ENCODE peak calls at places on chromosomes 13 and 19, in five cellular contexts. K is heart left ventricle, Z is suprapubic skin, E is fibroblast of mammary gland, R is lower lobe of right lung. N is an unnamed sample.
A peak's percentile ranks its signal among the peaks of the same experiment; 100 is the strongest.

GRCh38 chr19:45526143-45526542 is 18.9 kb downstream of the VASP start:
- DNase-seq in K (peak; percentile 81), Z (no peak), E (peak; percentile 66), R (peak; percentile 73), N (no peak)

GRCh38 chr19:6413291-6413690 is 11.3 kb downstream of the KHSRP start:
- DNase-seq in K (no peak), Z (no peak), E (no peak), R (no peak), N (no peak)

GRCh38 chr13:39998166-39998565 is 342.7 kb downstream of the COG6 start:
- DNase-seq in K (no peak), Z (no peak), E (no peak), R (no peak), N (no peak)

GRCh38 chr13:65264066-65264465 is 1966.1 kb downstream of the PCDH9 start:
- DNase-seq in K (peak; percentile 40), Z (no peak), E (no peak), R (no peak), N (no peak)

GRCh38 chr13:26051231-26052135 is at the start of gene SHISA2:
- DNase-seq in K (no peak), Z (no peak), E (peak; percentile 17), R (peak; percentile 60), N (no peak)

GRCh38 chr19:52086481-52086880 is 9.1 kb downstream of the ZNF841 start:
- DNase-seq in K (no peak), Z (no peak), E (peak; percentile 70), R (no peak), N (no peak)

GRCh38 chr19:43395561-43395960 is 19.1 kb upstream of the TEX101 start:
- DNase-seq in K (no peak), Z (no peak), E (no peak), R (no peak), N (no peak)

GRCh38 chr19:8490873-8491272 is 11.6 kb downstream of the PRAM1 start:
- DNase-seq in K (no peak), Z (no peak), E (no peak), R (no peak), N (no peak)

GRCh38 chr19:43966079-43966694 is 15.2 kb downstream of the ZNF221 start:
- DNase-seq in K (no peak), Z (no peak), E (peak; percentile 14), R (no peak), N (no peak)

GRCh38 chr19:31470952-31471351 is 121.7 kb upstream of the TSHZ3 start:
- DNase-seq in K (no peak), Z (no peak), E (no peak), R (no peak), N (no peak)

GRCh38 chr19:33905937-33906577 is 109.4 kb downstream of the KCTD15 start:
- DNase-seq in K (peak; percentile 86), Z (peak; percentile 88), E (no peak), R (peak; percentile 84), N (no peak)

GRCh38 chr13:36344886-36345437 is 1.2 kb downstream of the SPART start:
- DNase-seq in K (no peak), Z (no peak), E (peak; percentile 38), R (no peak), N (no peak)

GRCh38 chr19:7257148-7258041 is 36.8 kb downstream of the INSR start:
- DNase-seq in K (no peak), Z (peak; percentile 81), E (peak; percentile 73), R (no peak), N (no peak)

GRCh38 chr13:71912524-71912923 is 45.5 kb upstream of the DACH1 start:
- DNase-seq in K (no peak), Z (no peak), E (no peak), R (no peak), N (no peak)

GRCh38 chr19:43763473-43763939 is 8.7 kb upstream of the SMG9 start:
- DNase-seq in K (peak; percentile 28), Z (no peak), E (peak; percentile 77), R (no peak), N (no peak)

GRCh38 chr19:34104099-34104498 is 68.2 kb upstream of the LSM14A start:
- DNase-seq in K (no peak), Z (no peak), E (no peak), R (no peak), N (no peak)

GRCh38 chr19:57123882-57124281 is 4.1 kb downstream of the USP29 start:
- DNase-seq in K (no peak), Z (no peak), E (no peak), R (no peak), N (no peak)

GRCh38 chr13:30752201-30752797 is 17.0 kb downstream of the ALOX5AP start:
- DNase-seq in K (peak; percentile 70), Z (no peak), E (peak; percentile 68), R (no peak), N (no peak)

GRCh38 chr13:32056316-32056715 is 24.7 kb downstream of the FRY start:
- DNase-seq in K (no peak), Z (no peak), E (no peak), R (no peak), N (no peak)

GRCh38 chr13:41645313-41645712 is 188.0 kb downstream of the RGCC start:
- DNase-seq in K (no peak), Z (peak; percentile 78), E (peak; percentile 89), R (peak; percentile 50), N (no peak)

GRCh38 chr13:53782400-53783030 is 753.9 kb downstream of the OLFM4 start:
- DNase-seq in K (no peak), Z (no peak), E (peak; percentile 46), R (no peak), N (no peak)

GRCh38 chr13:43884221-43884620 is 4.5 kb downstream of the LACC1 start:
- DNase-seq in K (no peak), Z (no peak), E (no peak), R (no peak), N (no peak)

GRCh38 chr19:40177286-40178070 is 13.7 kb upstream of the MAP3K10 start:
- DNase-seq in K (no peak), Z (no peak), E (no peak), R (no peak), N (no peak)

GRCh38 chr19:44640518-44640917 is 3.2 kb upstream of the PVR start:
- DNase-seq in K (no peak), Z (no peak), E (peak; percentile 81), R (no peak), N (no peak)

GRCh38 chr13:83248751-83249150 is 633.5 kb downstream of the SLITRK1 start:
- DNase-seq in K (no peak), Z (no peak), E (peak; percentile 14), R (no peak), N (no peak)

GRCh38 chr13:99659234-99659633 is 158.0 kb downstream of the TM9SF2 start:
- DNase-seq in K (no peak), Z (no peak), E (no peak), R (no peak), N (no peak)

GRCh38 chr19:18321729-18322091 is 1.2 kb downstream of the LSM4 start:
- DNase-seq in K (no peak), Z (no peak), E (peak; percentile 47), R (no peak), N (no peak)

GRCh38 chr19:18320865-18321728 is 1.8 kb downstream of the LSM4 start:
- DNase-seq in K (no peak), Z (no peak), E (no peak), R (peak; percentile 65), N (no peak)

GRCh38 chr19:18322759-18323460 is at the start of gene LSM4:
- DNase-seq in K (peak; percentile 99), Z (peak; percentile 99), E (peak; percentile 94), R (peak; percentile 99), N (peak; percentile 98)

GRCh38 chr19:18319591-18320135 is 3.2 kb downstream of the LSM4 start:
- DNase-seq in K (no peak), Z (no peak), E (no peak), R (peak; percentile 66), N (peak; percentile 79)

GRCh38 chr19:18322318-18322758 is 538 bp downstream of the LSM4 start:
- DNase-seq in K (no peak), Z (no peak), E (peak; percentile 70), R (peak; percentile 62), N (peak; percentile 67)
- TF ChIP-seq CTCF in K (no peak), Z (no peak), E (peak; percentile 25), R (peak; percentile 11), N (no peak)

DNA sequence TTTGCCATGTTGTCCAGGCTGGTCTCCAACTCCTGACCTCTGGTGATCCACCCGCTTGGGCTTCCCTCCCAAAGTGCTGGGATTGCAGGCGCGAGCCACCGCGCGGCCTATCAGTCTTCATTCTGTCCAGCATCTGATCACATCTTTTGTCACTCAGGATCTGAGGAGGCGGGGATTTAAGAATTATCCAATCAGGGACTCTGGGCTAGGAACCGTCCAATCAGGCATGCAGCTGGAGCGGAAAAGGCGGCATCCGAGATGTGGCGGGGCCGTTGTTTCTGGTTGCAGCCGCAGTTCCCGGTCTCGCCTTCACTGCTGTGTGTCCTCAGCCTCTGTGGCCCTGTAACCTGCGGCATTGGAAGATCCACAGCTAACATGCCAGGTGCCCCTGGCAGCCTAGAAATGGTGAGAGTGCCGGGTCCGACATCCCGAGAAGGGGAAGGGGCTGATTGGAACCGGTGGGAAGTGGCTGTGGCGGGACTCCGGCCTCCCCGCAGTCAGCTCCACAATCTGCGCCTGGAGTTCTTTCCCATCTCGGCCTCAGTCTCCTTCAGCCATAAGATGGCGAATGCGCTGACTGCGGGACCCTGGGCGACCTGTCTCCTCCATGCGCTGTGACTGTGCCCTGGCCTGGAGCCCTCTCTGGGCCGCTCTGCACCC is at the start of gene ZNF729:
- DNase-seq in K (no peak), Z (no peak), E (no peak), R (no peak), N (no peak)
- TF ChIP-seq CTCF in K (no peak), Z (no peak), E (no peak), R (no peak), N (no peak)

GRCh38 chr19:47824396-47824795 is 2.7 kb downstream of the CRX start:
- DNase-seq in K (no peak), Z (no peak), E (no peak), R (no peak), N (no peak)
- TF ChIP-seq CTCF in K (no peak), Z (no peak), E (no peak), R (no peak), N (no peak)

GRCh38 chr19:1941146-1942077 is at the start of gene CSNK1G2:
- DNase-seq in K (no peak), Z (peak; percentile 84), E (no peak), R (peak; percentile 64), N (no peak)
- TF ChIP-seq CTCF in K (no peak), Z (no peak), E (no peak), R (no peak), N (no peak)

GRCh38 chr19:55058781-55059610 is 4.0 kb downstream of the RDH13 start:
- DNase-seq in K (peak; percentile 40), Z (no peak), E (no peak), R (no peak), N (no peak)
- TF ChIP-seq CTCF in K (no peak), Z (no peak), E (no peak), R (no peak), N (no peak)